ENCODE peak calls at places on chromosomes 4 and X, in nine cellular contexts. Z, O, Y, B, J, I, H, A and R are unnamed samples. For H3K4me1, the result is how much of the 10 kb centered on the place peaks cover.

GRCh38 chrX:42127563-42127962 is 204.2 kb upstream of the CASK start:
- DNase-seq in J (no peak), H (no peak), A (no peak), B (no peak), Y (no peak), Z (no peak), O (no peak), I (no peak), R (no peak)

GRCh38 chr4:151198748-151199147 is 78.2 kb upstream of the PRSS48 start:
- DNase-seq in O (no peak), J (no peak), Z (no peak), Y (no peak), A (no peak), H (no peak), B (peak), I (no peak), R (no peak)

GRCh38 chr4:12729384-12729783 is 754.8 kb downstream of the RAB28 start:
- DNase-seq in Y (peak), B (peak), J (peak), H (no peak), O (no peak), I (no peak), Z (no peak), A (no peak), R (no peak)

GRCh38 chrX:15616531-15616930 is 15.8 kb upstream of the ACE2 start:
- DNase-seq in Z (no peak), A (no peak), B (peak), I (no peak), H (no peak), J (no peak), Y (no peak), O (peak), R (peak)

GRCh38 chr4:13783800-13784411 is 156.4 kb upstream of the BOD1L1 start:
- DNase-seq in Y (no peak), H (no peak), Z (no peak), J (no peak), I (no peak), A (no peak), O (no peak), B (peak), R (no peak)

GRCh38 chr4:38623260-38623659 is 40.7 kb upstream of the KLF3 start:
- DNase-seq in I (no peak), Y (no peak), Z (no peak), H (no peak), B (no peak), J (no peak), A (no peak), O (no peak), R (no peak)

GRCh38 chr4:54063737-54064316 is 578 bp downstream of the CHIC2 start:
- DNase-seq in Y (peak), H (peak), B (no peak), A (peak), Z (peak), O (peak), J (peak), I (peak), R (peak)

GRCh38 chrX:13506574-13506973 is 62.8 kb upstream of the EGFL6 start:
- DNase-seq in Z (no peak), A (no peak), B (peak), J (peak), O (peak), Y (peak), I (peak), H (peak), R (peak)

GRCh38 chr4:141346144-141346543 is 125.4 kb downstream of the ZNF330 start:
- DNase-seq in I (no peak), Z (peak), J (peak), O (no peak), A (no peak), B (peak), H (no peak), Y (peak), R (no peak)

GRCh38 chr4:111360906-111361305 is 738.0 kb upstream of the PITX2 start:
- DNase-seq in O (no peak), I (no peak), B (no peak), Y (no peak), J (no peak), Z (no peak), A (no peak), H (no peak), R (no peak)

GRCh38 chr4:30870513-30870912 is 150.3 kb downstream of the PCDH7 start:
- DNase-seq in B (no peak), I (no peak), A (no peak), H (no peak), O (no peak), Z (no peak), Y (no peak), J (no peak), R (no peak)

GRCh38 chr4:143554728-143555597 is 41.5 kb downstream of the SMARCA5 start:
- DNase-seq in Z (no peak), I (no peak), Y (no peak), B (no peak), H (no peak), A (no peak), O (no peak), J (no peak), R (no peak)

GRCh38 chrX:138986866-138987265 is 275.3 kb upstream of the FGF13 start:
- DNase-seq in H (no peak), I (no peak), Z (no peak), J (no peak), A (no peak), B (no peak), O (no peak), Y (peak), R (no peak)

GRCh38 chrX:38458071-38458470 is 103.3 kb upstream of the TSPAN7 start:
- DNase-seq in Y (no peak), Z (no peak), H (no peak), B (peak), A (no peak), O (no peak), J (peak), I (no peak), R (no peak)

GRCh38 chr4:78653655-78654054 is 102.1 kb downstream of the ANXA3 start:
- DNase-seq in H (no peak), B (no peak), O (no peak), J (no peak), Z (no peak), Y (no peak), I (no peak), A (no peak), R (no peak)

GRCh38 chrX:8668797-8669196 is 63.1 kb downstream of the ANOS1 start:
- DNase-seq in I (no peak), H (no peak), Y (no peak), A (no peak), B (no peak), J (no peak), O (no peak), Z (no peak), R (no peak)

GRCh38 chr4:51836531-51836930 is 6.4 kb upstream of the DCUN1D4 start:
- DNase-seq in Y (peak), B (peak), H (no peak), A (no peak), Z (no peak), J (no peak), O (no peak), I (no peak), R (no peak)

GRCh38 chr4:82667761-82668505 is 106.1 kb upstream of the TMEM150C start:
- DNase-seq in A (no peak), H (no peak), I (no peak), B (no peak), O (no peak), Y (no peak), J (no peak), Z (no peak), R (no peak)

GRCh38 chrX:134004038-134004437 is 18.6 kb upstream of the GPC3 start:
- DNase-seq in A (no peak), H (no peak), I (no peak), B (peak), J (no peak), O (no peak), Y (peak), Z (no peak), R (no peak)

GRCh38 chr4:144355809-144356757 is 215.6 kb upstream of the GYPA start:
- DNase-seq in H (no peak), B (peak), A (peak), Z (no peak), Y (peak), I (no peak), O (no peak), J (peak), R (peak)

GRCh38 chrX:136310411-136310810 is 9.6 kb downstream of the ADGRG4 start:
- DNase-seq in A (no peak), H (no peak), B (peak), O (no peak), I (no peak), Y (peak), Z (no peak), J (peak), R (no peak)

GRCh38 chrX:65688403-65688881 is 21.0 kb downstream of the MSN start:
- DNase-seq in J (no peak), B (peak), H (no peak), O (no peak), I (no peak), A (no peak), Z (peak), Y (no peak), R (no peak)

GRCh38 chrX:153909024-153909979 is 4.8 kb downstream of the AVPR2 start:
- DNase-seq in H (no peak), I (no peak), Z (no peak), O (peak), A (peak), J (no peak), Y (no peak), B (no peak), R (no peak)

GRCh38 chr4:33111106-33111505 is 2390.9 kb downstream of the PCDH7 start:
- DNase-seq in Y (no peak), A (no peak), Z (no peak), H (no peak), I (no peak), J (no peak), B (peak), O (no peak), R (no peak)

GRCh38 chrX:121010218-121010617 is 24.7 kb upstream of the CT47A1 start:
- DNase-seq in O (no peak), Y (no peak), A (no peak), Z (no peak), J (no peak), I (no peak), B (peak), H (no peak), R (no peak)

GRCh38 chrX:128714425-128714824 is 662.2 kb upstream of the ACTRT1 start:
- DNase-seq in J (no peak), O (no peak), Y (no peak), H (no peak), Z (no peak), A (no peak), B (no peak), I (no peak), R (no peak)

GRCh38 chr4:71609159-71609558 is 174.7 kb downstream of the GC start:
- DNase-seq in B (peak), I (no peak), Y (peak), H (no peak), O (no peak), Z (no peak), J (no peak), A (no peak), R (no peak)

GRCh38 chr4:114941522-114941921 is 171.9 kb downstream of the NDST4 start:
- DNase-seq in H (no peak), Y (no peak), A (no peak), I (no peak), O (no peak), B (no peak), Z (no peak), J (no peak), R (no peak)

GRCh38 chrX:154892263-154892662 is 6.1 kb downstream of the F8A1 start:
- DNase-seq in O (no peak), H (no peak), B (no peak), Y (no peak), Z (no peak), J (no peak), A (no peak), I (no peak), R (no peak)

GRCh38 chr4:89196745-89197144 is 85.4 kb downstream of the TIGD2 start:
- DNase-seq in Y (peak), J (peak), Z (no peak), B (no peak), O (no peak), I (no peak), H (no peak), A (no peak), R (no peak)

GRCh38 chrX:140141444-140142029 is 176.2 kb upstream of the CXorf66 start:
- DNase-seq in J (peak), I (no peak), Y (peak), Z (peak), A (no peak), B (peak), O (no peak), H (no peak), R (no peak)

GRCh38 chrX:114619874-114620273 is 36.0 kb downstream of the HTR2C start:
- DNase-seq in O (no peak), H (no peak), B (peak), J (no peak), Y (peak), A (no peak), I (no peak), Z (no peak), R (no peak)

GRCh38 chrX:142089193-142089592 is 115.9 kb downstream of the MAGEC2 start:
- DNase-seq in I (no peak), H (no peak), Y (peak), B (peak), A (no peak), J (peak), O (no peak), Z (no peak), R (no peak)

GRCh38 chr4:87010192-87010591 is 75.4 kb downstream of the AFF1 start:
- DNase-seq in J (no peak), B (no peak), A (no peak), I (no peak), O (no peak), Z (no peak), H (no peak), Y (no peak), R (no peak)

GRCh38 chr4:53003959-53004358 is 141.8 kb downstream of the RASL11B start:
- DNase-seq in Y (no peak), Z (no peak), B (no peak), H (no peak), A (no peak), I (no peak), J (no peak), O (no peak), R (no peak)

GRCh38 chrX:12011075-12011474 is 127.2 kb upstream of the FRMPD4 start:
- DNase-seq in H (no peak), Y (peak), J (peak), O (no peak), I (no peak), Z (no peak), B (no peak), A (no peak), R (no peak)

GRCh38 chrX:11329016-11329415 is 35.8 kb downstream of the AMELX start:
- DNase-seq in A (no peak), Z (no peak), J (no peak), H (no peak), B (no peak), Y (peak), O (no peak), I (no peak), R (no peak)

GRCh38 chr4:148072789-148073188 is 340.9 kb downstream of the ARHGAP10 start:
- DNase-seq in J (no peak), H (no peak), O (no peak), I (no peak), Z (no peak), Y (no peak), B (no peak), A (no peak), R (no peak)

GRCh38 chrX:9378980-9379696 is 85.7 kb upstream of the TBL1X start:
- DNase-seq in H (no peak), Y (peak), J (peak), A (no peak), O (no peak), Z (no peak), B (peak), I (no peak), R (no peak)

GRCh38 chrX:78673256-78673655 is 14.1 kb upstream of the RTL3 start:
- DNase-seq in Y (peak), I (no peak), B (peak), H (no peak), J (no peak), A (no peak), O (no peak), Z (no peak), R (peak)

DNA sequence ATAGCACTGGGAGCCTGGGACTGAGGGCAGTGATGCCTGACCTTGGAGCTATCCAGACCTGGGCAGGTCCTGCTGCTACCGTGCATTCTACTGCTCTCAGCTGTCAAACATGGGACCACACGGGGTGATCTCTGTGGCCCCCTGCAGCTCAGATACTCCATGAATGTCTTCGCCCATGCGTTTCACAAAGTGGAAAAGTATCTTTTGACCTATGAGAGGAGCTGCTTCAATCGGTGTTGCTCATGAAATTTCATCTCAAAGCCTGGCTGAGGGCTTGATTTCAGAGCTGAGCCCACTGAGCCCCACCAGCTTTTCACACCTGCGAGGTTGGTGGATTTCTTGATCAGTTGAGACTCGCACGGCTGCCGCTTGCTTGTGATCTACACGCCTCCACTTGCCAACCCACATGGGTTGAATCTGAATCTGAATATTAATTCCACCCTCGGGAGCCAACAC is 35.7 kb downstream of the ING2 start:
- DNase-seq in A (no peak), H (no peak), Y (no peak), J (no peak), Z (no peak), I (no peak), O (no peak), B (no peak), R (no peak)
- H3K27ac ChIP-seq in A (no peak), H (peak), Y (no peak), J (no peak), Z (no peak), I (no peak), O (no peak), B (no peak), R (no peak)

DNA sequence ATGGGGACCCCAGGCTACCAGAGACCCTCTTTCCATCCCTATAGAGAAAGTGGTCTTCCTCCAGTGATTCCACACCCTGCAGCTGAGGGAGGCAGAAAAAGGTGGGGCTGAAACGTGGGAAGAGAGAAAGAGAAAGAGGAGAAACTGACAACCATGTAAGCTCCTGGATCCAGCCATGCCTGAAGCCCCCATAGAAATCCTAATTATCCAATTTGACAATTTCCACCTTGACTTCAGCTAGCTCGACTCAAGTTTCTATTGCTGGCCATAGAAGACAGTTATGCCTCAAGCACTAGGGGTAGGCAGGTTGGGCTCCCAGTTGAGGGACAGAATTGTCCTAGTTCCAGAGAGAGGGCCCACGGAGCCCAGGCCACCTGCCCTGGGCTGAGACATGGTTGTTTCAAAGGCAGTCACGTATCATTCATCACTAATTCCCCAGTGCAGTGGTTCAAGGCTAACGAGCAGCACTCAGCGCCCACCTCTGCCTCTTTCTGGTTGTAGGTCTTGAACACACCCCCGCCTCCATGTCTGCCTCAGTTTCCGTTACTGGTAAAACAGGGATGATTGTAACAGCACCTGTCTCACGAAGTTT is 39.8 kb upstream of the ASMTL start:
- DNase-seq in Z (peak), Y (no peak), I (no peak), A (no peak), J (no peak), H (no peak), O (no peak), B (no peak), R (no peak)
- H3K4me1 ChIP-seq in Z (under half), Y (under half), I (under half), A (under half), J (under half), H (under half), O (under half), B (under half), R (under half)

GRCh38 chr4:11506194-11506593 is 77.5 kb upstream of the HS3ST1 start:
- DNase-seq in I (no peak), A (no peak), B (no peak), Z (no peak), J (no peak), Y (no peak), H (no peak), O (no peak), R (no peak)
- H3K27ac ChIP-seq in I (no peak), A (no peak), B (no peak), Z (no peak), J (peak), Y (peak), H (no peak), O (no peak), R (no peak)

GRCh38 chr4:10093801-10094552 is 22.6 kb downstream of the WDR1 start:
- DNase-seq in Z (no peak), I (peak), Y (no peak), O (no peak), H (no peak), J (no peak), A (peak), B (peak), R (peak)
- H3K4me1 ChIP-seq in Z (under half), I (half or more), Y (under half), O (half or more), H (under half), J (under half), A (under half), B (half or more), R (half or more)

GRCh38 chr4:76074468-76074867 is at the start of gene ART3:
- DNase-seq in J (no peak), Z (no peak), A (no peak), O (no peak), I (no peak), Y (no peak), B (no peak), H (no peak), R (no peak)

GRCh38 chr4:76072760-76073159 is 1.7 kb upstream of the ART3 start:
- DNase-seq in Y (no peak), J (no peak), A (no peak), Z (no peak), B (no peak), H (no peak), I (no peak), O (no peak), R (no peak)

GRCh38 chr4:76078033-76078613 is 3.6 kb downstream of the ART3 start:
- DNase-seq in O (no peak), A (no peak), Z (no peak), I (no peak), Y (no peak), H (no peak), B (no peak), J (no peak), R (no peak)

GRCh38 chr4:76074995-76075600 is 589 bp downstream of the ART3 start:
- DNase-seq in Y (no peak), H (no peak), B (no peak), J (no peak), I (no peak), A (no peak), O (no peak), Z (no peak), R (no peak)
- H3K27ac ChIP-seq in Y (no peak), H (no peak), B (peak), J (no peak), I (no peak), A (no peak), O (peak), Z (no peak), R (peak)